ENCODE peak calls at places on chromosome 1, in seven cellular contexts. V, H, Y, C, I, G and M are unnamed samples.

GRCh38 chr1:51491166-51491981 is 27.7 kb downstream of the EPS15 start:
- DNase-seq in V (no peak), H (no peak), Y (no peak), C (no peak), I (no peak), G (peak), M (no peak)

GRCh38 chr1:197486948-197487347 is 218.9 kb downstream of the CRB1 start:
- DNase-seq in V (no peak), H (no peak), Y (no peak), C (peak), I (no peak), G (no peak), M (no peak)

GRCh38 chr1:11581455-11581854 is 72.8 kb downstream of the FBXO2 start:
- DNase-seq in V (no peak), H (no peak), Y (no peak), C (no peak), I (no peak), G (no peak), M (no peak)

GRCh38 chr1:22518379-22518778 is 44.9 kb upstream of the EPHA8 start:
- DNase-seq in V (no peak), H (no peak), Y (no peak), C (no peak), I (no peak), G (no peak), M (no peak)

GRCh38 chr1:64042331-64043100 is 160.9 kb upstream of the UBE2U start:
- DNase-seq in V (no peak), H (peak), Y (peak), C (peak), I (peak), G (no peak), M (no peak)

GRCh38 chr1:225883616-225884265 is 1.6 kb upstream of the TMEM63A start:
- DNase-seq in V (no peak), H (no peak), Y (no peak), C (no peak), I (no peak), G (no peak), M (no peak)

GRCh38 chr1:172408958-172409357 is 11.5 kb upstream of the C1orf105 start:
- DNase-seq in V (no peak), H (no peak), Y (no peak), C (no peak), I (peak), G (no peak), M (no peak)

GRCh38 chr1:54229281-54229891 is 29.4 kb downstream of the MRPL37 start:
- DNase-seq in V (no peak), H (peak), Y (no peak), C (no peak), I (peak), G (no peak), M (peak)

GRCh38 chr1:2466834-2467554 is 9.1 kb upstream of the PLCH2 start:
- DNase-seq in V (peak), H (peak), Y (no peak), C (no peak), I (no peak), G (peak), M (no peak)

GRCh38 chr1:246947255-246947654 is 15.5 kb upstream of the AHCTF1 start:
- DNase-seq in V (no peak), H (no peak), Y (no peak), C (peak), I (peak), G (no peak), M (no peak)